ENCODE peak calls at places on chromosome 21, in four cellular contexts. R, A, P and B are unnamed samples.
A peak's percentile ranks its signal among the peaks of the same experiment; 100 is the strongest.

GRCh38 chr21:35048706-35049617 is at the start of gene RUNX1:
- DNase-seq in A (no peak), R (no peak), P (peak; percentile 92), B (no peak)

GRCh38 chr21:30216041-30216723 is at the start of gene CLDN8:
- DNase-seq in A (no peak), P (no peak), R (no peak), B (no peak)

GRCh38 chr21:41183575-41183974 is 15.6 kb downstream of the BACE2 start:
- DNase-seq in R (no peak), P (no peak), A (no peak), B (no peak)

GRCh38 chr21:17925900-17926299 is 106.7 kb upstream of the C21orf91 start:
- DNase-seq in P (no peak), A (peak; percentile 20), R (no peak), B (no peak)

GRCh38 chr21:43835861-43836260 is 29.2 kb upstream of the AGPAT3 start:
- DNase-seq in R (peak; percentile 12), P (no peak), A (no peak), B (no peak)

GRCh38 chr21:34967509-34968289 is 81.4 kb downstream of the RUNX1 start:
- DNase-seq in R (no peak), A (peak; percentile 42), P (no peak), B (no peak)

GRCh38 chr21:30839304-30839703 is 9.7 kb upstream of the KRTAP7-1 start:
- DNase-seq in P (no peak), R (peak; percentile 25), A (peak; percentile 2), B (no peak)

GRCh38 chr21:25079053-25079452 is 528.2 kb downstream of the MRPL39 start:
- DNase-seq in P (no peak), A (no peak), R (no peak), B (no peak)

GRCh38 chr21:31731112-31731801 is 661 bp downstream of the SCAF4 start:
- DNase-seq in R (peak; percentile 85), A (peak; percentile 68), P (no peak), B (no peak)

GRCh38 chr21:36080386-36080785 is 10.6 kb downstream of the CBR1 start:
- DNase-seq in A (no peak), R (no peak), P (no peak), B (no peak)

GRCh38 chr21:17359781-17360180 is 153.1 kb upstream of the CXADR start:
- DNase-seq in A (no peak), P (no peak), R (no peak), B (no peak)

GRCh38 chr21:40685121-40685630 is 161.8 kb downstream of the DSCAM start:
- DNase-seq in R (no peak), A (no peak), P (no peak), B (no peak)

GRCh38 chr21:15701845-15702244 is 27.9 kb upstream of the USP25 start:
- DNase-seq in R (no peak), A (no peak), P (no peak), B (no peak)

GRCh38 chr21:18661842-18662241 is 258.3 kb upstream of the TMPRSS15 start:
- DNase-seq in A (no peak), R (no peak), P (no peak), B (no peak)

GRCh38 chr21:27219068-27219467 is 252.2 kb upstream of the ADAMTS5 start:
- DNase-seq in P (no peak), A (no peak), R (no peak), B (no peak)

GRCh38 chr21:29568020-29568419 is 269.3 kb downstream of the BACH1 start:
- DNase-seq in R (no peak), P (no peak), A (no peak), B (no peak)

GRCh38 chr21:45152265-45152746 is 77.9 kb downstream of the ADARB1 start:
- DNase-seq in R (no peak), A (no peak), P (no peak), B (no peak)

GRCh38 chr21:45151484-45152115 is 77.2 kb downstream of the ADARB1 start:
- DNase-seq in A (no peak), R (no peak), P (no peak), B (no peak)

GRCh38 chr21:45155910-45156309 is 81.5 kb downstream of the ADARB1 start:
- DNase-seq in R (no peak), P (no peak), A (no peak), B (no peak)

GRCh38 chr21:45154511-45155508 is 80.4 kb downstream of the ADARB1 start:
- DNase-seq in P (no peak), A (no peak), R (peak; percentile 87), B (peak; percentile 18)

DNA sequence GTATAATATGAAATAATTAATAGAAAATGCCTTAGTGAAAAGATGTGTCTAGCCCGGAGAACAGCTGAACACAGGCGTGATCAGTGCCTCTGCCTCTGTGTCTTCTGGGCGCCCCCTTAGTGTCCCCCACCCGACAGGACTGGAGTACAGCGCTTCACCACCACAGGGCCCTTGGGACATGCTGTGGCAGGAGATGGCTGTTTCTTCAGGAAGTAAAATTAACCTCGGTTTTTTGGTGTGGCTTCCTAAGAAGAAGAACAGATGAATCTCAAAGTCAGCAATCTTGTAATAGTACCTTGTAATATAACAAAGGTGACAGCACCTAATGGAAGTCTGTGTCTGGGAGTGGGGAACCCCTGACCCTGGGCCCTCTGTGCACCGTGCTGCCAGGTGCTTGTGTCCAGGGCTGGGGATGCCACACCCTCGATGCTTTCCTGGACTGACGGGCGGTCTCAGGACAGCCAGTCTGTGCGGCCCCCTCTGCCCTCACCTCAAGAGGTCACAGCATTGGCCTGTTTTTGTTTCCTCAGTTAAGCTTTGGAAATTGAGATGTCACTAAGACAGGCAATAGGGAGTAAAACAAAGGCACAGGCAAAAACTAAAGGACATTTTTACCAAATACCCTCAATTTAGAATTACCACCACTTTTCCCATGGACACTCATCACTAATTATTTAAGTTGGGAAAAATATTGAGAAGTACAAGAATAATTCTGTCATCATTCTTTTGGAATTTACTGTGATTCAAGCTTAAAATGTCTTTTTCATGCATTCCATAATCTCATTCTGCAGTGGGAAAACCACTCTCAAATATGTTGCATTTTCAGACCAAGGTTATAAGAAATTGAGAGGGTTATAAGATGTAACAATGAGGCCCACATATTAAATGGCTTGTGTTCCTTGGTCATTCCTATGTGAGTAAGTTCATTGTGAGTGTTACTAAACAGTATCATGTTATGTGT is 79.3 kb downstream of the ADARB1 start:
- DNase-seq in P (no peak), R (no peak), A (no peak), B (no peak)
- TF ChIP-seq PBX3 in P (no peak), R (no peak), A (no peak), B (no peak)

DNA sequence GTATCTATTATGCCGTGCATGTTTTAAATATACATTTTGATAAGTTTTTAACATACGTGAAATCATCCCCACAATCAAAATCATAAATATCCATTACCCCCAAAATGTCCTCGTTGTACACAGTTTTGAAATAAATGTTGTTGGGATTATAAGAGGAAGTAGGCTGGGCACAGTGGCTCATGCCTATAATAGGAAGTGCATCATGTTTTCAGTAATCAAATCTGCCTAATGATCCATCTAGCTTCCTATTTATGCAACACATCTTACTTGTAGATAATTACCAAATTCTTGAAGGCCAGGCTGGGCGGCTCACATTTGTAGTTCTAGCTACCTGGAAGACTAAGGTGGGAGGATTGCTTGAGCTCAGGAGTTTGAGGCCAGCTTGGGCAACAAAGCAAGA is 15.0 kb upstream of the IFNGR2 start:
- DNase-seq in P (no peak), A (no peak), R (no peak), B (no peak)
- H3K4me2 ChIP-seq in P (no peak overlapping the region), A (no peak overlapping the region), R (no peak overlapping the region), B (no peak overlapping the region)

GRCh38 chr21:39556176-39556575 is 56.6 kb upstream of the B3GALT5 start:
- DNase-seq in P (no peak), A (no peak), R (peak; percentile 53), B (no peak)
- TF ChIP-seq PBX3 in P (no peak), A (no peak), R (no peak), B (no peak)

DNA sequence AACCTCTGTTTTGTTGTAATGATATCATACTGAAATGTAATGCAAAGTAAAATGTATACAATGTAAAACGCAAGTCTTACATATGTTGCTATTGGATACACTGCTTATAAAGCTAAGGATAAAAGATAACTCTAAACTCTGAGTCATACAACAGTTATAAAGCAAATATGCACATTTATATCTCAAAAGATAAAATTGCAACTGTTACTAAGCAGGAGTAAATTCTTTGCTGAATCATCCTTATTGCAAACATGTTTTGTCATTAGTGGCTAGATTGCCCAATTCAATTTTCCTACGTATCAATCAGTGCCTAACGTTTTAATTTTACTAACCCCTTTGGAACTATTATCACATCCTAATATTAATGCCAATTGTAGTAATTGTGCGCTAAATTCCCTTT is 762.9 kb downstream of the LTN1 start:
- DNase-seq in A (no peak), R (no peak), P (no peak), B (no peak)
- H3K4me2 ChIP-seq in A (no peak overlapping the region), R (no peak overlapping the region), P (no peak overlapping the region), B (no peak overlapping the region)

GRCh38 chr21:44846201-44846484 is 27.3 kb downstream of the PTTG1IP start:
- DNase-seq in A (no peak), P (no peak), R (no peak), B (no peak)

GRCh38 chr21:44844256-44844655 is 26.4 kb upstream of the SUMO3 start:
- DNase-seq in R (no peak), P (no peak), A (no peak), B (no peak)

GRCh38 chr21:44846485-44847260 is 26.8 kb downstream of the PTTG1IP start:
- DNase-seq in P (no peak), R (peak; percentile 48), A (peak; percentile 48), B (no peak)

GRCh38 chr21:44847261-44848056 is 26.0 kb downstream of the PTTG1IP start:
- DNase-seq in A (no peak), P (no peak), R (no peak), B (no peak)

DNA sequence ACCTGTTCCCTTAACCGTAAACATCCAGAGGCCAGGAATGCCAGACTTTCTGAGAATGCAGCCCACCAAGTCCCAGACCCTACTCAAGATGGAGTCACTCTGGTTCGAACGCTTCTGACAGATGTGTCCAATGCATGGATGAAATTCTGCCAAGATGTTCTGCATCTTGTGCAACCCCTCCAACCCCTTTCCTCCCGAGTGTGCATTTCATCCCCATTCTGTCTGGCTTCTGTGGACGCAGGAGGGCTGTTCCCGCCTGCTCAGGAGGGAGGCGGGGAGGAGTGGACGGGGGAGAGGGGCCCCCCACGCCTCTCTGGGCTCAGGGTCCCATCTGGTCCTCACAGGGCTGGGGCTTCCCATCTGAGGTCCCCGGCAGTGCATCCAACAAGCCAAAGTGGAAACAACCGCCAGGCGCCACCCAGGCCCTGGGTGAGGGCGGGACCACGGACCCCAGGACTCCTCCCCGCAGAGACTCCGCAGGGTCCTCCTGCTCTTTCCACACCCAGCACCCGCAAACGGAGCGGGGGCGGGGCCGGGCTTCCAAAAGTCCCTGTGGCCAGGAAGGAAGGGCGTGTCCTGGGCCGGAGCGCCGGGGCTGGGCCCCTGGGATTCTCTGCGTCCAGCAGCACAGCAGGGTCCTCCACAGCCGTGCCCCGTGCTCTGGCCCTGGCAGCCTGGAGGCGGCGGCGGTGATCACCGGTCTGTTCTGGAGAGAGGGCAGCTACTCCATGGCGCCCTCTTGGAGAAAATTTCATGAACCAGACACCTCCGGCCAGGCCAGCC is 27.7 kb upstream of the SUMO3 start:
- DNase-seq in P (no peak), R (peak; percentile 92), A (peak; percentile 76), B (peak; percentile 60)
- TF ChIP-seq PBX3 in P (no peak), R (no peak), A (no peak), B (no peak)